ENCODE peak calls at places on chromosomes 6 and 20, in nine cellular contexts. One of them, this sample, is unnamed.
A peak's percentile ranks its signal among the peaks of the same experiment; 100 is the strongest.

GRCh38 chr6:18161437-18161836 is 6.2 kb downstream of the KDM1B start:
- DNase-seq in bronchial epithelial cell: peak; percentile 25
- DNase-seq in fibroblast of mammary gland: no peak
- DNase-seq in psoas muscle: no peak
- DNase-seq in sigmoid colon: no peak
- DNase-seq in neural progenitor cell: no peak
- DNase-seq in LNCaP clone FGC: no peak
- DNase-seq in HFF-Myc: no peak
- DNase-seq in A549: peak; percentile 14
- DNase-seq in this sample: no peak

GRCh38 chr20:15875446-15875845 is 697.8 kb downstream of the KIF16B start:
- DNase-seq in bronchial epithelial cell: no peak
- DNase-seq in fibroblast of mammary gland: no peak
- DNase-seq in psoas muscle: no peak
- DNase-seq in sigmoid colon: no peak
- DNase-seq in neural progenitor cell: peak; percentile 11
- DNase-seq in LNCaP clone FGC: no peak
- DNase-seq in HFF-Myc: no peak
- DNase-seq in A549: no peak
- DNase-seq in this sample: no peak

GRCh38 chr6:6760054-6760453 is 171.5 kb downstream of the LY86 start:
- DNase-seq in bronchial epithelial cell: no peak
- DNase-seq in fibroblast of mammary gland: no peak
- DNase-seq in psoas muscle: no peak
- DNase-seq in sigmoid colon: no peak
- DNase-seq in neural progenitor cell: no peak
- DNase-seq in LNCaP clone FGC: no peak
- DNase-seq in HFF-Myc: no peak
- DNase-seq in A549: no peak
- DNase-seq in this sample: no peak

GRCh38 chr6:40585218-40585617 is 1.9 kb downstream of the LRFN2 start:
- DNase-seq in bronchial epithelial cell: no peak
- DNase-seq in fibroblast of mammary gland: no peak
- DNase-seq in psoas muscle: no peak
- DNase-seq in sigmoid colon: no peak
- DNase-seq in neural progenitor cell: no peak
- DNase-seq in LNCaP clone FGC: no peak
- DNase-seq in HFF-Myc: no peak
- DNase-seq in A549: no peak
- DNase-seq in this sample: no peak

GRCh38 chr6:31829633-31830492 is 2.3 kb downstream of the HSPA1B start:
- DNase-seq in bronchial epithelial cell: peak; percentile 65
- DNase-seq in fibroblast of mammary gland: peak; percentile 57
- DNase-seq in psoas muscle: no peak
- DNase-seq in sigmoid colon: no peak
- DNase-seq in neural progenitor cell: peak; percentile 55
- DNase-seq in LNCaP clone FGC: no peak
- DNase-seq in HFF-Myc: no peak
- DNase-seq in A549: peak; percentile 51
- DNase-seq in this sample: no peak

GRCh38 chr6:50610562-50610961 is 102.8 kb upstream of the TFAP2D start:
- DNase-seq in bronchial epithelial cell: peak; percentile 29
- DNase-seq in fibroblast of mammary gland: no peak
- DNase-seq in psoas muscle: no peak
- DNase-seq in sigmoid colon: no peak
- DNase-seq in neural progenitor cell: no peak
- DNase-seq in LNCaP clone FGC: no peak
- DNase-seq in HFF-Myc: no peak
- DNase-seq in A549: no peak
- DNase-seq in this sample: no peak

GRCh38 chr20:873875-874607 is 40.5 kb downstream of the FAM110A start:
- DNase-seq in bronchial epithelial cell: no peak
- DNase-seq in fibroblast of mammary gland: no peak
- DNase-seq in psoas muscle: no peak
- DNase-seq in sigmoid colon: no peak
- DNase-seq in neural progenitor cell: no peak
- DNase-seq in LNCaP clone FGC: no peak
- DNase-seq in HFF-Myc: no peak
- DNase-seq in A549: no peak
- DNase-seq in this sample: no peak

GRCh38 chr6:113489946-113490345 is 367.2 kb upstream of the MARCKS start:
- DNase-seq in bronchial epithelial cell: no peak
- DNase-seq in fibroblast of mammary gland: no peak
- DNase-seq in psoas muscle: no peak
- DNase-seq in sigmoid colon: no peak
- DNase-seq in neural progenitor cell: no peak
- DNase-seq in LNCaP clone FGC: no peak
- DNase-seq in HFF-Myc: no peak
- DNase-seq in A549: no peak
- DNase-seq in this sample: no peak

GRCh38 chr6:51842487-51843469 is 244.6 kb downstream of the PKHD1 start:
- DNase-seq in bronchial epithelial cell: no peak
- DNase-seq in fibroblast of mammary gland: no peak
- DNase-seq in psoas muscle: no peak
- DNase-seq in sigmoid colon: no peak
- DNase-seq in neural progenitor cell: peak; percentile 71
- DNase-seq in LNCaP clone FGC: no peak
- DNase-seq in HFF-Myc: no peak
- DNase-seq in A549: no peak
- DNase-seq in this sample: no peak

GRCh38 chr6:34145161-34146020 is 496 bp downstream of the GRM4 start:
- DNase-seq in bronchial epithelial cell: peak; percentile 22
- DNase-seq in fibroblast of mammary gland: peak; percentile 31
- DNase-seq in psoas muscle: peak; percentile 51
- DNase-seq in sigmoid colon: peak; percentile 56
- DNase-seq in neural progenitor cell: peak; percentile 78
- DNase-seq in LNCaP clone FGC: no peak
- DNase-seq in HFF-Myc: no peak
- DNase-seq in A549: peak; percentile 37
- DNase-seq in this sample: no peak
- TF ChIP-seq CTCF in bronchial epithelial cell: no peak
- TF ChIP-seq CTCF in fibroblast of mammary gland: no peak
- TF ChIP-seq CTCF in psoas muscle: no peak
- TF ChIP-seq CTCF in sigmoid colon: no peak
- TF ChIP-seq CTCF in neural progenitor cell: peak; percentile 12
- TF ChIP-seq CTCF in LNCaP clone FGC: peak; percentile 3
- TF ChIP-seq CTCF in HFF-Myc: no peak
- TF ChIP-seq CTCF in A549: no peak
- TF ChIP-seq CTCF in this sample: peak; percentile 3

GRCh38 chr6:43226192-43226851 is 3.0 kb downstream of the DNPH1 start:
- DNase-seq in bronchial epithelial cell: no peak
- DNase-seq in fibroblast of mammary gland: no peak
- DNase-seq in psoas muscle: peak; percentile 22
- DNase-seq in sigmoid colon: peak; percentile 48
- DNase-seq in neural progenitor cell: no peak
- DNase-seq in LNCaP clone FGC: no peak
- DNase-seq in HFF-Myc: no peak
- DNase-seq in A549: no peak
- DNase-seq in this sample: no peak

GRCh38 chr6:43231053-43231452 is 1.8 kb upstream of the DNPH1 start:
- DNase-seq in bronchial epithelial cell: no peak
- DNase-seq in fibroblast of mammary gland: no peak
- DNase-seq in psoas muscle: peak; percentile 16
- DNase-seq in sigmoid colon: no peak
- DNase-seq in neural progenitor cell: no peak
- DNase-seq in LNCaP clone FGC: no peak
- DNase-seq in HFF-Myc: no peak
- DNase-seq in A549: no peak
- DNase-seq in this sample: no peak

GRCh38 chr6:43229803-43230239 is 540 bp upstream of the DNPH1 start:
- DNase-seq in bronchial epithelial cell: no peak
- DNase-seq in fibroblast of mammary gland: no peak
- DNase-seq in psoas muscle: no peak
- DNase-seq in sigmoid colon: peak; percentile 52
- DNase-seq in neural progenitor cell: no peak
- DNase-seq in LNCaP clone FGC: no peak
- DNase-seq in HFF-Myc: no peak
- DNase-seq in A549: no peak
- DNase-seq in this sample: no peak

GRCh38 chr6:43231735-43232450 is 2.6 kb upstream of the DNPH1 start:
- DNase-seq in bronchial epithelial cell: no peak
- DNase-seq in fibroblast of mammary gland: no peak
- DNase-seq in psoas muscle: no peak
- DNase-seq in sigmoid colon: no peak
- DNase-seq in neural progenitor cell: no peak
- DNase-seq in LNCaP clone FGC: no peak
- DNase-seq in HFF-Myc: no peak
- DNase-seq in A549: no peak
- DNase-seq in this sample: no peak

DNA sequence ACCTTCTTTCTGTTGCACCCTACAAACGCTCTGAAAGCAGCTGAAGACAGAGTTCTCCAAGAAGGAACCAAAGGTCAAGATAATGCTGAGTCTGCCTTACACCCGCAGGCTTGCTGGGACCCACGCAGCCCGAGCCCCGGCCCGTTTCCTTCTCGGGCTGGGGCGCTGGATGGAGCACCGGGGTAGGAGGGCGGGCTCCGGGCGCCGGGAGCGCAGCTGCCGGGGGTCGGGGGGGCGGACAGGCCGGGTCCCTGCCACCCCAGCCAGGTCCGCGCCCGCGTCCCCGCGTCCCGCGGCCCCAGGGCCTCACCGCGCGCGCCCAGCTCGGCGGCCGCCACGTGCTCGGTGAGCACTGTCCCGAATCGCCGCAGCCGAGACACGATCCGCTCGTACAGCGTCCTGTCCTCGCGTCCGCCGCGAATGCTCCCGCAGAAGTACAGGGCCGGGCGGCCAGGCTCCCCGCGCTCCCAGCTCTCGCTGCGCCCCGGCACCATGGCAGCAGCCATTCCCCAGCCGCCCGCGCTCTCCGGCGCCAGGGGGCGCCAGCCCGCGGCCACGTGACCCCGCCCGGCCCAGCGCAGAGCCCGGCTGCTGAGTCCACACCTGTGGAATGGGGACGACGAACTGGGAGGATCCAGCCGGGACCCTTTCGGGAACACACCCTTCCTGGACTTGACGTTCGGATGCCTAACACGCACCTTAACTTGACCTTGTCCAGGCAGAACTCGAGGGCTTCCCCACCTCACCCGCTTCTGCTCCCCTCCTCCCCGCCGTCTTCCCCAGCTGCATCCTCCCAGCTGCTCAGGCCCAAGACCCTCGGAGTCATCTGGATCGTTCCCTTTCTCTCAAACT is at the start of gene DNPH1:
- DNase-seq in bronchial epithelial cell: peak; percentile 53
- DNase-seq in fibroblast of mammary gland: peak; percentile 54
- DNase-seq in psoas muscle: peak; percentile 89
- DNase-seq in sigmoid colon: peak; percentile 85
- DNase-seq in neural progenitor cell: peak; percentile 90
- DNase-seq in LNCaP clone FGC: no peak
- DNase-seq in HFF-Myc: peak; percentile 25
- DNase-seq in A549: peak; percentile 59
- DNase-seq in this sample: no peak
- H3K4me3 ChIP-seq in bronchial epithelial cell: peak within 1 kb of the TSS; percentile 54
- H3K4me3 ChIP-seq in fibroblast of mammary gland: peak within 1 kb of the TSS; percentile 55
- H3K4me3 ChIP-seq in psoas muscle: peak within 1 kb of the TSS; percentile 71
- H3K4me3 ChIP-seq in sigmoid colon: peak within 1 kb of the TSS; percentile 73
- H3K4me3 ChIP-seq in neural progenitor cell: peak within 1 kb of the TSS; percentile 64
- H3K4me3 ChIP-seq in LNCaP clone FGC: peak within 1 kb of the TSS; percentile 54
- H3K4me3 ChIP-seq in HFF-Myc: peak within 1 kb of the TSS; percentile 71
- H3K4me3 ChIP-seq in A549: peak within 1 kb of the TSS; percentile 81
- H3K4me3 ChIP-seq in this sample: peak within 1 kb of the TSS; percentile 48

DNA sequence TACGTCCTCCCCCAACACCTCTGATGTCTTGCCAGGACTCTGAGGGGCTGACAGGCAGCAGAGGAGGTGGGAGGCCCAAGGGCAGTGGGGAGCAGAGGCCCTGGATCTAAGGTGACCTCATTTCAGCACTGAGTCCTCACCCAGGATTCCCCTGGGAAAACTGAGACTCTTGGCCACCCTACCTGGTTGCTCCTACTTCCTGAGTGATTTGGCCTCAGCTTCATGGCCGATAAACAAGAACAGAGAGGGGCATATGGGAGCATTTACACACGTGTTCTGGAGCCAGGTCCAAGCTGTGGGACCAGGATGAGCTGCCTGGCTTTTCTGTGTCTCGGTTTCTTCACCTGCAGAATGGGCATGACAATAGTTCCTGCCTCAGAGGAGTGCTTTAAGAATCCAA is 133.8 kb downstream of the ANKRD60 start:
- DNase-seq in bronchial epithelial cell: no peak
- DNase-seq in fibroblast of mammary gland: no peak
- DNase-seq in psoas muscle: no peak
- DNase-seq in sigmoid colon: no peak
- DNase-seq in neural progenitor cell: no peak
- DNase-seq in LNCaP clone FGC: no peak
- DNase-seq in HFF-Myc: no peak
- DNase-seq in A549: no peak
- DNase-seq in this sample: no peak
- TF ChIP-seq CTCF in bronchial epithelial cell: no peak
- TF ChIP-seq CTCF in fibroblast of mammary gland: no peak
- TF ChIP-seq CTCF in psoas muscle: no peak
- TF ChIP-seq CTCF in sigmoid colon: no peak
- TF ChIP-seq CTCF in neural progenitor cell: no peak
- TF ChIP-seq CTCF in LNCaP clone FGC: no peak
- TF ChIP-seq CTCF in HFF-Myc: no peak
- TF ChIP-seq CTCF in A549: no peak
- TF ChIP-seq CTCF in this sample: no peak

GRCh38 chr20:44810391-44811149 is at the start of gene RIMS4:
- DNase-seq in bronchial epithelial cell: no peak
- DNase-seq in fibroblast of mammary gland: no peak
- DNase-seq in psoas muscle: no peak
- DNase-seq in sigmoid colon: no peak
- DNase-seq in neural progenitor cell: peak; percentile 88
- DNase-seq in LNCaP clone FGC: no peak
- DNase-seq in HFF-Myc: no peak
- DNase-seq in A549: no peak
- DNase-seq in this sample: no peak
- H3K4me3 ChIP-seq in bronchial epithelial cell: no peak within 1 kb of the TSS
- H3K4me3 ChIP-seq in fibroblast of mammary gland: no peak within 1 kb of the TSS
- H3K4me3 ChIP-seq in psoas muscle: peak within 1 kb of the TSS; percentile 51
- H3K4me3 ChIP-seq in sigmoid colon: peak within 1 kb of the TSS; percentile 21
- H3K4me3 ChIP-seq in neural progenitor cell: peak within 1 kb of the TSS; percentile 57
- H3K4me3 ChIP-seq in LNCaP clone FGC: peak within 1 kb of the TSS; percentile 24
- H3K4me3 ChIP-seq in HFF-Myc: no peak within 1 kb of the TSS
- H3K4me3 ChIP-seq in A549: peak within 1 kb of the TSS; percentile 44
- H3K4me3 ChIP-seq in this sample: no peak within 1 kb of the TSS

DNA sequence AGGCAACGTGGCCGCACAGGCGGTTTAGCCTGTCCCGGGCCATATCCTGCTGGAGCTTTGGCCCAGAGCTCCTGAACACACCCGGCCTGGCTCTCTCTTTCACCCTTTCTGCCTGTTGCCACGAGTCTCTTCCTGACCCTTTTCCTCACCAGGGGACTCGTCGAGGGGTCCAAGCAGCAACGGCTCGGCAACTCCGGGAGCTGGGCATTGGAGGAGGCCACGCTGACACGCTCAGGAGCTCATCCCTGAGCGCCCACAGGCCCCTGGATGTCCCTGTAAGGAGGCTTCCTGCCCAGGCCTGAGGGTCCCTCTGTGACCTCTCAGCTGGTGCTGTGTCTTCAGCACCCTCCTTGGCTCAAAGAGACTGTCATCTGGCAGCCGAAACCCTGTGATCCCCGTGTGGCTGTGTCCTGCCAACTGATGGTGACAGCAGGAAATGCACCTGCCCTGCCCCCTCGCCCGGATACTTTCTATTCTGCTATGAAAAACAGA is 103.8 kb downstream of the RNASET2 start:
- DNase-seq in bronchial epithelial cell: no peak
- DNase-seq in fibroblast of mammary gland: no peak
- DNase-seq in psoas muscle: no peak
- DNase-seq in sigmoid colon: no peak
- DNase-seq in neural progenitor cell: no peak
- DNase-seq in LNCaP clone FGC: no peak
- DNase-seq in HFF-Myc: no peak
- DNase-seq in A549: no peak
- DNase-seq in this sample: no peak
- TF ChIP-seq CTCF in bronchial epithelial cell: no peak
- TF ChIP-seq CTCF in fibroblast of mammary gland: no peak
- TF ChIP-seq CTCF in psoas muscle: no peak
- TF ChIP-seq CTCF in sigmoid colon: no peak
- TF ChIP-seq CTCF in neural progenitor cell: peak; percentile 16
- TF ChIP-seq CTCF in LNCaP clone FGC: no peak
- TF ChIP-seq CTCF in HFF-Myc: no peak
- TF ChIP-seq CTCF in A549: no peak
- TF ChIP-seq CTCF in this sample: no peak

GRCh38 chr6:149544646-149545257 is 1.1 kb downstream of the PPIL4 start:
- DNase-seq in bronchial epithelial cell: no peak
- DNase-seq in fibroblast of mammary gland: no peak
- DNase-seq in psoas muscle: no peak
- DNase-seq in sigmoid colon: no peak
- DNase-seq in neural progenitor cell: no peak
- DNase-seq in LNCaP clone FGC: no peak
- DNase-seq in HFF-Myc: no peak
- DNase-seq in A549: no peak
- DNase-seq in this sample: no peak
- H3K4me3 ChIP-seq in bronchial epithelial cell: peak overlapping the region; percentile 65
- H3K4me3 ChIP-seq in fibroblast of mammary gland: peak overlapping the region; percentile 90
- H3K4me3 ChIP-seq in psoas muscle: peak overlapping the region; percentile 96
- H3K4me3 ChIP-seq in sigmoid colon: peak overlapping the region; percentile 78
- H3K4me3 ChIP-seq in neural progenitor cell: peak overlapping the region; percentile 93
- H3K4me3 ChIP-seq in LNCaP clone FGC: peak overlapping the region; percentile 99
- H3K4me3 ChIP-seq in HFF-Myc: peak overlapping the region; percentile 80
- H3K4me3 ChIP-seq in A549: peak overlapping the region; percentile 95
- H3K4me3 ChIP-seq in this sample: peak overlapping the region; percentile 100